ENCODE peak calls at places on chromosomes 2 and 18, in eight cellular contexts. B, K, D, Z, W, X, G and R are unnamed samples.

GRCh38 chr18:65498605-65499004 is 252.2 kb upstream of the CDH7 start:
- DNase-seq in B (no peak), K (no peak), D (no peak), Z (no peak), W (no peak), X (no peak), G (no peak), R (no peak)

GRCh38 chr18:21526463-21526862 is 74.0 kb downstream of the ESCO1 start:
- DNase-seq in B (no peak), K (no peak), D (no peak), Z (no peak), W (no peak), X (no peak), G (no peak), R (no peak)

GRCh38 chr2:230007931-230008707 is 60.6 kb downstream of the SLC16A14 start:
- DNase-seq in B (peak; percentile 90), K (peak; percentile 30), D (peak; percentile 57), Z (peak; percentile 67), W (peak; percentile 94), X (peak; percentile 70), G (peak; percentile 55), R (peak; percentile 26)

GRCh38 chr2:43132523-43133301 is 93.7 kb downstream of the ZFP36L2 start:
- DNase-seq in B (peak; percentile 65), K (no peak), D (no peak), Z (no peak), W (peak; percentile 42), X (no peak), G (no peak), R (peak; percentile 36)

GRCh38 chr2:64225491-64225890 is 81.3 kb upstream of the PELI1 start:
- DNase-seq in B (no peak), K (no peak), D (peak; percentile 36), Z (no peak), W (no peak), X (no peak), G (no peak), R (no peak)

GRCh38 chr2:176072951-176073904 is 10.5 kb downstream of the EVX2 start:
- DNase-seq in B (no peak), K (no peak), D (no peak), Z (no peak), W (peak; percentile 65), X (no peak), G (no peak), R (no peak)

GRCh38 chr2:132542953-132543569 is 126.5 kb downstream of the GPR39 start:
- DNase-seq in B (no peak), K (no peak), D (no peak), Z (no peak), W (peak; percentile 55), X (no peak), G (no peak), R (no peak)

GRCh38 chr2:70947556-70948184 is 12.0 kb downstream of the ATP6V1B1 start:
- DNase-seq in B (no peak), K (no peak), D (peak; percentile 57), Z (no peak), W (peak; percentile 65), X (peak; percentile 34), G (no peak), R (no peak)

GRCh38 chr2:85511008-85511895 is 27.7 kb upstream of the MAT2A start:
- DNase-seq in B (no peak), K (peak; percentile 2), D (no peak), Z (no peak), W (no peak), X (no peak), G (no peak), R (no peak)

GRCh38 chr18:61459896-61460295 is 126.7 kb downstream of the CDH20 start:
- DNase-seq in B (no peak), K (no peak), D (no peak), Z (no peak), W (no peak), X (no peak), G (no peak), R (no peak)

GRCh38 chr2:230924470-230925341 is at the start of gene GPR55:
- DNase-seq in B (peak; percentile 47), K (no peak), D (no peak), Z (no peak), W (peak; percentile 87), X (no peak), G (no peak), R (peak; percentile 80)

GRCh38 chr2:219637842-219638185 is 10.4 kb downstream of the SLC4A3 start:
- DNase-seq in B (no peak), K (no peak), D (no peak), Z (no peak), W (no peak), X (no peak), G (no peak), R (no peak)

GRCh38 chr2:74966893-74967292 is 8.4 kb downstream of the POLE4 start:
- DNase-seq in B (no peak), K (no peak), D (no peak), Z (no peak), W (no peak), X (no peak), G (no peak), R (no peak)